ENCODE peak calls at places on chromosomes 6 and 20, in six cellular contexts. Y is activated B cell treated with CpG ODN at 0.5 μM for 24 hours, T is uterus, Z is dorsolateral prefrontal cortex, R is A673, D is ovary. V is an unnamed sample.

GRCh38 chr20:1005452-1006027 is 3.4 kb upstream of the RSPO4 start:
- DNase-seq in Z (peak), R (peak), Y (no peak), T (no peak), D (no peak), V (no peak)

GRCh38 chr6:16216501-16217155 is 21.8 kb upstream of the GMPR start:
- DNase-seq in Z (no peak), D (no peak), T (peak), Y (no peak), R (no peak), V (no peak)

GRCh38 chr20:43028470-43028869 is 161.2 kb downstream of the PTPRT start:
- DNase-seq in Z (no peak), D (no peak), T (no peak), R (no peak), Y (no peak), V (no peak)

GRCh38 chr6:116280161-116280959 is 630 bp upstream of the TSPYL1 start:
- DNase-seq in R (no peak), D (no peak), T (no peak), Y (no peak), Z (no peak), V (no peak)

GRCh38 chr6:9620263-9620662 is 794.6 kb downstream of the TFAP2A start:
- DNase-seq in D (no peak), Z (no peak), T (no peak), R (no peak), Y (no peak), V (no peak)

GRCh38 chr6:163691049-163691448 is 276.5 kb downstream of the QKI start:
- DNase-seq in Y (no peak), T (no peak), Z (no peak), R (no peak), D (no peak), V (no peak)

GRCh38 chr20:33450867-33451266 is 7.3 kb upstream of the SNTA1 start:
- DNase-seq in Z (no peak), Y (no peak), T (no peak), R (no peak), D (no peak), V (no peak)

GRCh38 chr20:58538752-58539151 is 23.6 kb upstream of the APCDD1L start:
- DNase-seq in R (no peak), T (no peak), D (no peak), Z (no peak), Y (no peak), V (no peak)

GRCh38 chr20:35117148-35117547 is 24.5 kb upstream of the TRPC4AP start:
- DNase-seq in T (no peak), R (no peak), Z (no peak), D (no peak), Y (no peak), V (no peak)

GRCh38 chr6:26170181-26170580 is 83.0 kb downstream of the HFE start:
- DNase-seq in Y (no peak), R (peak), D (no peak), Z (no peak), T (no peak), V (no peak)

GRCh38 chr6:108560463-108561308 is at the start of gene FOXO3:
- DNase-seq in T (peak), R (peak), Z (peak), D (peak), Y (peak), V (peak)

GRCh38 chr6:37998366-37998765 is 178.8 kb downstream of the ZFAND3 start:
- DNase-seq in Y (no peak), Z (no peak), R (no peak), T (no peak), D (no peak), V (no peak)

GRCh38 chr6:152846825-152847224 is 96.2 kb downstream of the VIP start:
- DNase-seq in D (no peak), T (no peak), Z (no peak), R (no peak), Y (no peak), V (no peak)

GRCh38 chr6:99219788-99220187 is 129.7 kb downstream of the FAXC start:
- DNase-seq in R (peak), T (no peak), D (no peak), Y (no peak), Z (no peak), V (no peak)

GRCh38 chr6:168161371-168161750 is 82.3 kb upstream of the FRMD1 start:
- DNase-seq in Y (no peak), D (no peak), T (no peak), Z (no peak), R (no peak), V (peak)

GRCh38 chr6:156111913-156112312 is 656.3 kb upstream of the NOX3 start:
- DNase-seq in D (no peak), R (no peak), Z (no peak), T (no peak), Y (no peak), V (no peak)

GRCh38 chr6:161924516-161925116 is 650.8 kb upstream of the AGPAT4 start:
- DNase-seq in Z (no peak), T (no peak), Y (no peak), D (no peak), R (no peak), V (no peak)

DNA sequence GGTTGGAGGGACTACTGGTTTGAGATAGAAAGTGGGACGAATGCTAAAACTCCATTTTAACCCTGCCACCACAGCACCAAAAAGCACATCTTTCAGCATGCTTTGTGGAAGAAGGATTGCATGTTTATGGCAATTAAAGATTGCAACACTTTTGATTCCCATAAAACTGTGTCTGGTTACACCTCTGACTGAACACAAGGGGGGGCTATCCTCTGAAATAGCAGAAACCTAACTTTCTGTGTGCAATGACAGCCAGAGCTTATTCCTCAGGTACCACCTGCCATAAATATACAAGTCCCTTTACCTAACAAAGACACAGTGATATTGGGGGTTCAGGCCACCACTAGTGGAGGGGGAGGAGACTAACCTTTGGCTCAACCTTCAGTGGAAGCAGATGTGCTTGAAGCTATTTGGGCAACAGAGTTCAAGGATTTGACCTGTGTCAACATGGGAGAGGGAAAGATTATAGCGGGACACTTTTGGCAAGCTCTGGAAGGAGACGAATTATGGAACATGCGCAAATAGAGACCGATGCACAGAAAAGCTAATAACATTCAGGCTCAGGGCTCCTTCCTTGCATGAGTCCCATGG is 9.6 kb upstream of the PLG start:
- DNase-seq in Y (no peak), Z (no peak), T (no peak), R (peak), D (no peak), V (no peak)
- TF ChIP-seq CTCF in Y (no peak), Z (no peak), T (no peak), R (peak), D (no peak), V (peak)

GRCh38 chr6:87241304-87241703 is 81.1 kb upstream of the SMIM8 start:
- DNase-seq in D (no peak), T (no peak), R (peak), Y (no peak), Z (no peak), V (no peak)
- TF ChIP-seq CTCF in D (no peak), T (no peak), R (peak), Y (no peak), Z (no peak), V (no peak)

GRCh38 chr6:109690740-109691687 is at the start of the genes AK9 and FIG4:
- DNase-seq in Z (peak), Y (peak), D (peak), T (peak), R (peak), V (peak)
- TF ChIP-seq CTCF in Z (peak), Y (no peak), D (no peak), T (peak), R (peak), V (no peak)

GRCh38 chr6:164897523-164898094 is 411.8 kb downstream of the C6orf118 start:
- DNase-seq in T (no peak), Z (no peak), D (no peak), R (peak), Y (no peak), V (no peak)
- TF ChIP-seq CTCF in T (no peak), Z (no peak), D (no peak), R (peak), Y (no peak), V (no peak)

GRCh38 chr20:32206383-32207210 is 946 bp downstream of the PLAGL2 start:
- DNase-seq in D (no peak), T (no peak), R (no peak), Y (no peak), Z (no peak), V (no peak)

GRCh38 chr20:32207211-32207625 is 325 bp downstream of the PLAGL2 start:
- DNase-seq in D (no peak), Z (no peak), R (no peak), Y (no peak), T (peak), V (no peak)

GRCh38 chr20:32205502-32206382 is 1.8 kb downstream of the PLAGL2 start:
- DNase-seq in D (no peak), R (no peak), Y (no peak), Z (no peak), T (no peak), V (no peak)

GRCh38 chr20:32208499-32209154 is 947 bp downstream of the POFUT1 start:
- DNase-seq in D (no peak), Y (no peak), T (no peak), Z (no peak), R (no peak), V (no peak)

GRCh38 chr20:32207626-32208498 is at the start of the genes PLAGL2 and POFUT1:
- DNase-seq in Z (peak), D (peak), R (peak), Y (peak), T (peak), V (peak)
- TF ChIP-seq CTCF in Z (peak), D (no peak), R (peak), Y (no peak), T (peak), V (no peak)